ENCODE peak calls at places on chromosomes 13 and 19, in six cellular contexts. One of them, this sample, is unnamed.
A peak's percentile ranks its signal among the peaks of the same experiment; 100 is the strongest.

GRCh38 chr13:20230913-20231838 is 943 bp downstream of the GJB6 start:
- DNase-seq in GM12864: no peak
- DNase-seq in tibial artery: no peak
- DNase-seq in PC-9: no peak
- DNase-seq in ascending aorta: peak; percentile 43
- DNase-seq in heart left ventricle: no peak
- DNase-seq in this sample: no peak

GRCh38 chr19:839146-839872 is 1.5 kb upstream of the PRTN3 start:
- DNase-seq in GM12864: no peak
- DNase-seq in tibial artery: no peak
- DNase-seq in PC-9: no peak
- DNase-seq in ascending aorta: no peak
- DNase-seq in heart left ventricle: no peak
- DNase-seq in this sample: no peak

GRCh38 chr13:90760639-90761038 is 586.8 kb upstream of the MIR17HG start:
- DNase-seq in GM12864: no peak
- DNase-seq in tibial artery: no peak
- DNase-seq in PC-9: no peak
- DNase-seq in ascending aorta: no peak
- DNase-seq in heart left ventricle: no peak
- DNase-seq in this sample: no peak

GRCh38 chr13:48400820-48401219 is 12.1 kb downstream of the LPAR6 start:
- DNase-seq in GM12864: no peak
- DNase-seq in tibial artery: no peak
- DNase-seq in PC-9: no peak
- DNase-seq in ascending aorta: no peak
- DNase-seq in heart left ventricle: no peak
- DNase-seq in this sample: no peak

GRCh38 chr19:16017138-16017490 is 59.2 kb upstream of the TPM4 start:
- DNase-seq in GM12864: no peak
- DNase-seq in tibial artery: peak; percentile 38
- DNase-seq in PC-9: no peak
- DNase-seq in ascending aorta: peak; percentile 37
- DNase-seq in heart left ventricle: no peak
- DNase-seq in this sample: no peak

GRCh38 chr19:1932395-1932794 is 8.6 kb upstream of the CSNK1G2 start:
- DNase-seq in GM12864: no peak
- DNase-seq in tibial artery: no peak
- DNase-seq in PC-9: no peak
- DNase-seq in ascending aorta: no peak
- DNase-seq in heart left ventricle: no peak
- DNase-seq in this sample: no peak

GRCh38 chr13:30559274-30559673 is 58.4 kb upstream of the USPL1 start:
- DNase-seq in GM12864: no peak
- DNase-seq in tibial artery: no peak
- DNase-seq in PC-9: no peak
- DNase-seq in ascending aorta: no peak
- DNase-seq in heart left ventricle: no peak
- DNase-seq in this sample: no peak

GRCh38 chr13:111390522-111391270 is 70.3 kb downstream of the TEX29 start:
- DNase-seq in GM12864: no peak
- DNase-seq in tibial artery: peak; percentile 32
- DNase-seq in PC-9: no peak
- DNase-seq in ascending aorta: no peak
- DNase-seq in heart left ventricle: no peak
- DNase-seq in this sample: peak; percentile 2

GRCh38 chr19:35655600-35655999 is 7.5 kb downstream of the COX6B1 start:
- DNase-seq in GM12864: no peak
- DNase-seq in tibial artery: no peak
- DNase-seq in PC-9: no peak
- DNase-seq in ascending aorta: no peak
- DNase-seq in heart left ventricle: no peak
- DNase-seq in this sample: no peak

GRCh38 chr13:50914301-50914700 is 4.7 kb downstream of the RNASEH2B start:
- DNase-seq in GM12864: no peak
- DNase-seq in tibial artery: no peak
- DNase-seq in PC-9: no peak
- DNase-seq in ascending aorta: no peak
- DNase-seq in heart left ventricle: no peak
- DNase-seq in this sample: no peak

GRCh38 chr13:110869805-110870706 is 44.8 kb downstream of the ANKRD10 start:
- DNase-seq in GM12864: no peak
- DNase-seq in tibial artery: peak; percentile 98
- DNase-seq in PC-9: peak; percentile 96
- DNase-seq in ascending aorta: peak; percentile 100
- DNase-seq in heart left ventricle: peak; percentile 89
- DNase-seq in this sample: peak; percentile 93

GRCh38 chr13:76865996-76866503 is 20.2 kb downstream of the KCTD12 start:
- DNase-seq in GM12864: no peak
- DNase-seq in tibial artery: no peak
- DNase-seq in PC-9: no peak
- DNase-seq in ascending aorta: no peak
- DNase-seq in heart left ventricle: no peak
- DNase-seq in this sample: no peak

DNA sequence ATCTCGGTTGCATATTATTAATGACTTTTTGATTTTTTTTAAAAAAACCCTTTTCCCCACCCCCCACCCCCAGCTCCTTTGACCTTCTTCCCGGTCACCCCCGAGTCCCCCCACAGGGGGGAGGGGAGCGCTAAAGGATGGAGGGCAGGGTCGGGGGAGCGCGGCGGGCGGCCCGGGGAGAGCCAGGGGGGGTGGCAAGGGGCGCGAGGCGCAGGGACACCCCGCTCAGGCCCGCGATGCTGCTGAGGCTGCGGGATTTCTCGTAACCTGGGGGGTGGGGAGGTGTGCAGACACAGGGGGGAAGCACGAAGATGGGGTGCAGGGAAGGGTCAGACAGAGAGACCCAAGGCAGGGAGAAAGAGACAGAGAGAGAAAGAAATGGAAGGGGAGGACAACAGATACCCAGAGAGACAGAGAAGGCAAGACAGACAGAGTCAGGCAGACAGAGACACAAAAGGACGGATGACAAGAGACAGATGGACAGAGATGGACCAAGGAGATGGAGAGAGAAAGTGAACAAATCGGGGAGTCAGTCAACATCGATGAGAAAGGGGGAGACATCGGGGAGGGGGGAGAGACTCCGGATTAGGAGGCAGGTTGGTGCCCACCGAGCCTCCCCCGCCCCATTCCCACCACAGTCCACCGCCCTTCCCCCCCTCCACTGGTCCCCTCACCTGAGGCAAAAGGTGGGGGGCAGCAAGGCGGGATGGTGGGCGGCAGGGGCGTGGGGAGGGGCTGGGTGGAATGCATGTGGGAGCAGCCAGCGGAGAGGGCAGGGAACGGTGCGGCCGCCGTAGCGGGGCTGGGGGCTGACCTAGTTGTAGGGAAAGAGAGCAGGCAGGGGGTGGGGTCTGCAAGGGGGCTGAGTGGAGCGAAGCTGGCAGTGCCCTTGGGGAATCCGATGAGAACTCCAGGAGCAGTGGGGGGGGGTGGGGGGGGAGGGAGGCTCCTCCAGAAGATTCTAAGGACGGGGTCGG is 14.2 kb downstream of the KCNC3 start:
- DNase-seq in GM12864: no peak
- DNase-seq in tibial artery: no peak
- DNase-seq in PC-9: no peak
- DNase-seq in ascending aorta: no peak
- DNase-seq in heart left ventricle: no peak
- DNase-seq in this sample: no peak
- H3K4me3 ChIP-seq in GM12864: no peak overlapping the region
- H3K4me3 ChIP-seq in tibial artery: no peak overlapping the region
- H3K4me3 ChIP-seq in PC-9: no peak overlapping the region
- H3K4me3 ChIP-seq in ascending aorta: no peak overlapping the region
- H3K4me3 ChIP-seq in heart left ventricle: no peak overlapping the region
- H3K4me3 ChIP-seq in this sample: no peak overlapping the region

GRCh38 chr19:39135701-39136100 is 10.1 kb downstream of the PAK4 start:
- DNase-seq in GM12864: no peak
- DNase-seq in tibial artery: no peak
- DNase-seq in PC-9: no peak
- DNase-seq in ascending aorta: no peak
- DNase-seq in heart left ventricle: no peak
- DNase-seq in this sample: no peak

GRCh38 chr19:39139305-39140194 is 14.0 kb downstream of the PAK4 start:
- DNase-seq in GM12864: no peak
- DNase-seq in tibial artery: no peak
- DNase-seq in PC-9: no peak
- DNase-seq in ascending aorta: no peak
- DNase-seq in heart left ventricle: no peak
- DNase-seq in this sample: no peak

GRCh38 chr19:39138221-39139211 is 12.9 kb downstream of the PAK4 start:
- DNase-seq in GM12864: no peak
- DNase-seq in tibial artery: no peak
- DNase-seq in PC-9: no peak
- DNase-seq in ascending aorta: no peak
- DNase-seq in heart left ventricle: no peak
- DNase-seq in this sample: no peak

GRCh38 chr19:39136225-39136940 is 10.8 kb downstream of the PAK4 start:
- DNase-seq in GM12864: no peak
- DNase-seq in tibial artery: no peak
- DNase-seq in PC-9: no peak
- DNase-seq in ascending aorta: no peak
- DNase-seq in heart left ventricle: no peak
- DNase-seq in this sample: no peak

GRCh38 chr19:39137131-39137530 is 11.5 kb downstream of the PAK4 start:
- DNase-seq in GM12864: no peak
- DNase-seq in tibial artery: no peak
- DNase-seq in PC-9: no peak
- DNase-seq in ascending aorta: no peak
- DNase-seq in heart left ventricle: no peak
- DNase-seq in this sample: no peak
- H3K4me3 ChIP-seq in GM12864: no peak overlapping the region
- H3K4me3 ChIP-seq in tibial artery: no peak overlapping the region
- H3K4me3 ChIP-seq in PC-9: no peak overlapping the region
- H3K4me3 ChIP-seq in ascending aorta: no peak overlapping the region
- H3K4me3 ChIP-seq in heart left ventricle: no peak overlapping the region
- H3K4me3 ChIP-seq in this sample: no peak overlapping the region

GRCh38 chr19:39809368-39809767 is 24.6 kb downstream of the DYRK1B start:
- DNase-seq in GM12864: no peak
- DNase-seq in tibial artery: no peak
- DNase-seq in PC-9: no peak
- DNase-seq in ascending aorta: no peak
- DNase-seq in heart left ventricle: no peak
- DNase-seq in this sample: no peak
- H3K4me3 ChIP-seq in GM12864: no peak overlapping the region
- H3K4me3 ChIP-seq in tibial artery: no peak overlapping the region
- H3K4me3 ChIP-seq in PC-9: no peak overlapping the region
- H3K4me3 ChIP-seq in ascending aorta: no peak overlapping the region
- H3K4me3 ChIP-seq in heart left ventricle: no peak overlapping the region
- H3K4me3 ChIP-seq in this sample: no peak overlapping the region

GRCh38 chr19:32337176-32337808 is 8.1 kb upstream of the ZNF507 start:
- DNase-seq in GM12864: no peak
- DNase-seq in tibial artery: no peak
- DNase-seq in PC-9: no peak
- DNase-seq in ascending aorta: no peak
- DNase-seq in heart left ventricle: no peak
- DNase-seq in this sample: no peak

GRCh38 chr19:32333227-32333626 is 12.2 kb upstream of the ZNF507 start:
- DNase-seq in GM12864: no peak
- DNase-seq in tibial artery: no peak
- DNase-seq in PC-9: no peak
- DNase-seq in ascending aorta: no peak
- DNase-seq in heart left ventricle: no peak
- DNase-seq in this sample: no peak

GRCh38 chr19:32339988-32340874 is 5.2 kb upstream of the ZNF507 start:
- DNase-seq in GM12864: no peak
- DNase-seq in tibial artery: peak; percentile 86
- DNase-seq in PC-9: peak; percentile 47
- DNase-seq in ascending aorta: peak; percentile 87
- DNase-seq in heart left ventricle: peak; percentile 59
- DNase-seq in this sample: no peak

GRCh38 chr19:32336259-32337111 is 8.9 kb upstream of the ZNF507 start:
- DNase-seq in GM12864: no peak
- DNase-seq in tibial artery: no peak
- DNase-seq in PC-9: no peak
- DNase-seq in ascending aorta: no peak
- DNase-seq in heart left ventricle: no peak
- DNase-seq in this sample: no peak
- H3K4me3 ChIP-seq in GM12864: no peak overlapping the region
- H3K4me3 ChIP-seq in tibial artery: peak overlapping the region; percentile 30
- H3K4me3 ChIP-seq in PC-9: no peak overlapping the region
- H3K4me3 ChIP-seq in ascending aorta: peak overlapping the region; percentile 10
- H3K4me3 ChIP-seq in heart left ventricle: peak overlapping the region; percentile 44
- H3K4me3 ChIP-seq in this sample: no peak overlapping the region

GRCh38 chr19:11194173-11194572 is 3.2 kb downstream of the KANK2 start:
- DNase-seq in GM12864: no peak
- DNase-seq in tibial artery: no peak
- DNase-seq in PC-9: no peak
- DNase-seq in ascending aorta: no peak
- DNase-seq in heart left ventricle: no peak
- DNase-seq in this sample: no peak
- H3K4me3 ChIP-seq in GM12864: no peak overlapping the region
- H3K4me3 ChIP-seq in tibial artery: peak overlapping the region; percentile 93
- H3K4me3 ChIP-seq in PC-9: no peak overlapping the region
- H3K4me3 ChIP-seq in ascending aorta: peak overlapping the region; percentile 67
- H3K4me3 ChIP-seq in heart left ventricle: peak overlapping the region; percentile 70
- H3K4me3 ChIP-seq in this sample: peak overlapping the region; percentile 59